ENCODE peak calls at places on chromosome 20, in ten cellular contexts. U is smooth muscle cell of the brain vasculature; G is HEK293T; S is pulmonary artery endothelial cell; B is fibroblast of gingiva; W is activated CD4-positive, CD25-positive, alpha-beta regulatory T cell; Q is HS-5; C is cardiac muscle cell; Y is MM.1S; M is pancreas. D is an unnamed sample.

GRCh38 chr20:13868331-13868730 is 83.5 kb downstream of the NDUFAF5 start:
- DNase-seq in U (no peak), G (no peak), S (no peak), B (peak), W (no peak), Q (peak), C (no peak), Y (no peak), M (no peak), D (no peak)

GRCh38 chr20:39643292-39643691 is 681.1 kb downstream of the DHX35 start:
- DNase-seq in U (no peak), G (no peak), S (no peak), B (no peak), W (no peak), Q (no peak), C (no peak), Y (no peak), M (no peak), D (no peak)

GRCh38 chr20:5041433-5041832 is 40.1 kb upstream of the SLC23A2 start:
- DNase-seq in U (peak), G (no peak), S (no peak), B (peak), W (no peak), Q (no peak), C (no peak), Y (no peak), M (no peak), D (peak)

GRCh38 chr20:3889489-3890409 is 562 bp downstream of the PANK2 start:
- DNase-seq in U (no peak), G (no peak), S (no peak), B (no peak), W (peak), Q (peak), C (peak), Y (peak), M (peak), D (peak)

GRCh38 chr20:53480913-53481312 is 112.7 kb downstream of the ZNF217 start:
- DNase-seq in U (no peak), G (no peak), S (no peak), B (no peak), W (no peak), Q (no peak), C (no peak), Y (no peak), M (no peak), D (no peak)

GRCh38 chr20:12927489-12927888 is 81.3 kb upstream of the SPTLC3 start:
- DNase-seq in U (no peak), G (no peak), S (no peak), B (no peak), W (no peak), Q (no peak), C (no peak), Y (no peak), M (no peak), D (no peak)

GRCh38 chr20:49288784-49289696 is 11.2 kb upstream of the ZNFX1 start:
- DNase-seq in U (no peak), G (no peak), S (no peak), B (no peak), W (no peak), Q (no peak), C (no peak), Y (no peak), M (no peak), D (no peak)

GRCh38 chr20:25984933-25985332 is 288.3 kb upstream of the ZNF337 start:
- DNase-seq in U (no peak), G (no peak), S (no peak), B (no peak), W (peak), Q (no peak), C (peak), Y (no peak), M (peak), D (no peak)

GRCh38 chr20:3238616-3239025 is 369 bp downstream of the SLC4A11 start:
- DNase-seq in U (no peak), G (peak), S (no peak), B (peak), W (no peak), Q (no peak), C (no peak), Y (peak), M (no peak), D (peak)

GRCh38 chr20:51494241-51495110 is 48.0 kb downstream of the NFATC2 start:
- DNase-seq in U (no peak), G (no peak), S (no peak), B (no peak), W (no peak), Q (no peak), C (no peak), Y (no peak), M (no peak), D (no peak)

GRCh38 chr20:49892260-49893216 is 22.8 kb downstream of the SPATA2 start:
- DNase-seq in U (no peak), G (no peak), S (no peak), B (no peak), W (no peak), Q (no peak), C (peak), Y (no peak), M (no peak), D (no peak)